ENCODE peak calls at places on chromosomes 16 and 17, in six cellular contexts. I is NCI-H1092 treated with DMSO at 0.1 percent for 48 hours; D is activated CD4-positive, alpha-beta T cell treated with anti-CD3 and anti-CD28 coated beads, Interleukin-2, amount 50 U/mL, for 24 hours; T is anterior cingulate cortex; X is activated B cell treated with CpG ODN at 0.5 μM for 24 hours; C is stimulated activated CD4-positive, alpha-beta T cell treated with anti-CD3 and anti-CD28 coated beads, Interleukin-12 subunit alpha, Interleukin-12 subunit beta, amount 100 ng/mL, for 4 hours. Y is an unnamed sample.
A peak's percentile ranks its signal among the peaks of the same experiment; 100 is the strongest.

GRCh38 chr16:47150067-47150466 is 6.3 kb upstream of the NETO2 start:
- DNase-seq in C (no peak), D (no peak), I (no peak), T (no peak), X (no peak), Y (no peak)

GRCh38 chr16:67528870-67529638 is 425 bp downstream of the RIPOR1 start:
- DNase-seq in X (peak; percentile 66), I (peak; percentile 52), T (no peak), C (peak; percentile 28), D (no peak), Y (no peak)

GRCh38 chr16:49467540-49468372 is 94.2 kb downstream of the C16orf78 start:
- DNase-seq in C (no peak), X (no peak), D (no peak), T (no peak), I (no peak), Y (no peak)

GRCh38 chr17:65268832-65269231 is 131.7 kb downstream of the RGS9 start:
- DNase-seq in T (no peak), X (no peak), C (no peak), D (no peak), I (no peak), Y (no peak)

GRCh38 chr17:35872581-35872980 is 3.9 kb upstream of the HEATR9 start:
- DNase-seq in C (no peak), I (no peak), D (no peak), X (no peak), T (no peak), Y (no peak)

GRCh38 chr17:15382866-15383265 is 41.5 kb upstream of the TEKT3 start:
- DNase-seq in C (no peak), D (no peak), X (no peak), T (no peak), I (no peak), Y (no peak)

GRCh38 chr16:4015991-4016325 is 100.3 kb downstream of the ADCY9 start:
- DNase-seq in X (no peak), C (no peak), D (no peak), T (no peak), I (no peak), Y (no peak)

GRCh38 chr17:45374501-45374900 is 57.7 kb upstream of the MAP3K14 start:
- DNase-seq in T (no peak), X (no peak), C (no peak), D (no peak), I (no peak), Y (no peak)

GRCh38 chr16:67552476-67552875 is 9.8 kb upstream of the CTCF start:
- DNase-seq in D (no peak), X (no peak), C (no peak), I (peak; percentile 56), T (no peak), Y (no peak)

GRCh38 chr16:4917117-4917516 is 19.8 kb downstream of the PPL start:
- DNase-seq in T (no peak), D (no peak), X (no peak), I (no peak), C (no peak), Y (no peak)

GRCh38 chr17:16456770-16457316 is 35.1 kb downstream of the LRRC75A start:
- DNase-seq in D (no peak), I (no peak), T (no peak), C (no peak), X (no peak), Y (peak; percentile 57)

GRCh38 chr16:31333686-31334649 is 21.0 kb upstream of the ITGAX start:
- DNase-seq in T (no peak), D (no peak), I (peak; percentile 25), C (no peak), X (no peak), Y (no peak)

GRCh38 chr17:10727192-10727591 is 2.6 kb downstream of the TMEM220 start:
- DNase-seq in X (no peak), I (no peak), C (no peak), D (no peak), T (no peak), Y (no peak)

GRCh38 chr17:81101614-81102306 is 63.5 kb upstream of the PVALEF start:
- DNase-seq in D (peak; percentile 79), X (peak; percentile 84), C (peak; percentile 84), I (peak; percentile 59), T (peak; percentile 63), Y (peak; percentile 80)

GRCh38 chr17:82107341-82107860 is 9.4 kb upstream of the FASN start:
- DNase-seq in I (peak; percentile 8), C (no peak), T (no peak), X (no peak), D (no peak), Y (no peak)

GRCh38 chr17:82232876-82233785 is 4.3 kb downstream of the SLC16A3 start:
- DNase-seq in T (no peak), D (no peak), X (no peak), I (no peak), C (no peak), Y (no peak)

GRCh38 chr17:81239714-81240555 is 817 bp downstream of the NDUFAF8 start:
- DNase-seq in I (peak; percentile 15), T (no peak), C (peak; percentile 44), D (peak; percentile 33), X (peak; percentile 49), Y (no peak)

GRCh38 chr17:48539177-48539576 is 5.7 kb downstream of the HOXB2 start:
- DNase-seq in T (no peak), I (no peak), X (no peak), D (no peak), C (no peak), Y (no peak)

GRCh38 chr17:63517825-63518534 is 5.2 kb upstream of the KCNH6 start:
- DNase-seq in X (no peak), T (no peak), I (peak; percentile 12), C (no peak), D (no peak), Y (no peak)

GRCh38 chr17:81387235-81388060 is 7.8 kb upstream of the BAHCC1 start:
- DNase-seq in D (peak; percentile 42), X (no peak), T (no peak), I (no peak), C (peak; percentile 62), Y (no peak)

GRCh38 chr17:40921026-40921425 is 16.4 kb downstream of the KRT23 start:
- DNase-seq in I (no peak), X (no peak), C (no peak), D (no peak), T (no peak), Y (no peak)